ENCODE peak calls at places on chromosomes 13 and 19, in five cellular contexts. M, R, I, G and J are unnamed samples. For H3K4me1, the result is how much of the 10 kb centered on the place peaks cover.

GRCh38 chr13:37656247-37656940 is 57.8 kb upstream of the POSTN start:
- DNase-seq in M (no peak), R (no peak), I (no peak), G (peak), J (no peak)

GRCh38 chr19:41869374-41869955 is 7.6 kb upstream of the CD79A start:
- DNase-seq in M (no peak), R (no peak), I (no peak), G (no peak), J (no peak)

GRCh38 chr13:50650478-50650877 is 193.0 kb downstream of the DLEU7 start:
- DNase-seq in M (no peak), R (no peak), I (no peak), G (no peak), J (no peak)

GRCh38 chr13:49308104-49308875 is 60.6 kb downstream of the CDADC1 start:
- DNase-seq in M (peak), R (peak), I (peak), G (no peak), J (peak)

GRCh38 chr19:2528543-2529173 is 52.7 kb downstream of the GADD45B start:
- DNase-seq in M (no peak), R (no peak), I (no peak), G (no peak), J (no peak)

GRCh38 chr13:91498298-91498697 is 99.9 kb downstream of the GPC5 start:
- DNase-seq in M (no peak), R (no peak), I (no peak), G (no peak), J (no peak)

GRCh38 chr13:71606818-71607217 is 260.2 kb downstream of the DACH1 start:
- DNase-seq in M (no peak), R (no peak), I (no peak), G (no peak), J (no peak)

GRCh38 chr19:45321848-45322247 is 827 bp downstream of the CKM start:
- DNase-seq in M (no peak), R (peak), I (no peak), G (no peak), J (no peak)

GRCh38 chr19:42324655-42325307 is 654 bp upstream of the MEGF8 start:
- DNase-seq in M (no peak), R (no peak), I (no peak), G (no peak), J (no peak)

GRCh38 chr13:44487989-44488388 is 88.1 kb downstream of the TSC22D1 start:
- DNase-seq in M (no peak), R (no peak), I (no peak), G (no peak), J (no peak)

GRCh38 chr19:28553005-28553404 is 659.9 kb downstream of the UQCRFS1 start:
- DNase-seq in M (no peak), R (no peak), I (no peak), G (no peak), J (no peak)

GRCh38 chr13:50358221-50358620 is 343.0 kb downstream of the KCNRG start:
- DNase-seq in M (peak), R (no peak), I (no peak), G (no peak), J (no peak)

GRCh38 chr19:53977429-53977990 is 13.9 kb upstream of the CACNG6 start:
- DNase-seq in M (peak), R (peak), I (peak), G (peak), J (peak)

GRCh38 chr19:55702131-55702627 is 27.2 kb downstream of the EPN1 start:
- DNase-seq in M (no peak), R (no peak), I (no peak), G (no peak), J (no peak)

GRCh38 chr19:11137542-11138384 is 17.8 kb downstream of the SPC24 start:
- DNase-seq in M (peak), R (peak), I (peak), G (peak), J (peak)

GRCh38 chr19:13579388-13580060 is 73.2 kb upstream of the CACNA1A start:
- DNase-seq in M (no peak), R (no peak), I (no peak), G (no peak), J (no peak)

GRCh38 chr19:51366050-51366998 is at the start of gene ETFB:
- DNase-seq in M (peak), R (peak), I (peak), G (peak), J (peak)

GRCh38 chr13:31790992-31791391 is 51.7 kb downstream of the RXFP2 start:
- DNase-seq in M (no peak), R (no peak), I (no peak), G (no peak), J (no peak)

GRCh38 chr13:99953138-99953755 is 18.3 kb downstream of the ZIC5 start:
- DNase-seq in M (no peak), R (no peak), I (no peak), G (no peak), J (no peak)

GRCh38 chr13:21458816-21459701 is at the start of gene ZDHHC20:
- DNase-seq in M (peak), R (peak), I (peak), G (peak), J (peak)

GRCh38 chr13:33953203-33953602 is 135.3 kb downstream of the RFC3 start:
- DNase-seq in M (no peak), R (no peak), I (no peak), G (no peak), J (no peak)

GRCh38 chr13:32409561-32410440 is 18.1 kb downstream of the N4BP2L1 start:
- DNase-seq in M (peak), R (peak), I (no peak), G (no peak), J (peak)

GRCh38 chr13:44726777-44727176 is 150.6 kb upstream of the TSC22D1 start:
- DNase-seq in M (no peak), R (no peak), I (no peak), G (no peak), J (no peak)

GRCh38 chr19:6103217-6103644 is 7.1 kb downstream of the RFX2 start:
- DNase-seq in M (peak), R (peak), I (peak), G (no peak), J (peak)

GRCh38 chr13:26951581-26952177 is 191.1 kb upstream of the GPR12 start:
- DNase-seq in M (no peak), R (no peak), I (no peak), G (no peak), J (no peak)

GRCh38 chr13:33380487-33381079 is 95.0 kb upstream of the STARD13 start:
- DNase-seq in M (no peak), R (no peak), I (no peak), G (no peak), J (no peak)

GRCh38 chr13:44818428-44818827 is 170.8 kb downstream of the NUFIP1 start:
- DNase-seq in M (no peak), R (no peak), I (no peak), G (peak), J (no peak)

GRCh38 chr19:11814707-11815050 is 606 bp downstream of the ZNF440 start:
- DNase-seq in M (no peak), R (no peak), I (no peak), G (no peak), J (no peak)

GRCh38 chr13:100088282-100088647 is 628 bp upstream of the PCCA start:
- DNase-seq in M (no peak), R (no peak), I (no peak), G (no peak), J (no peak)

GRCh38 chr19:24098359-24098758 is 11.4 kb downstream of the ZNF254 start:
- DNase-seq in M (no peak), R (no peak), I (no peak), G (no peak), J (no peak)

GRCh38 chr13:106661236-106661635 is 93.3 kb upstream of the ARGLU1 start:
- DNase-seq in M (no peak), R (no peak), I (no peak), G (no peak), J (no peak)

GRCh38 chr13:114031631-114032030 is 57.8 kb upstream of the C13orf46 start:
- DNase-seq in M (no peak), R (peak), I (no peak), G (no peak), J (no peak)
- H3K4me1 ChIP-seq in M (under half), R (under half), I (under half), G (under half), J (under half)

GRCh38 chr13:40582531-40582930 is 83.9 kb downstream of the FOXO1 start:
- DNase-seq in M (no peak), R (no peak), I (no peak), G (no peak), J (no peak)
- H3K4me1 ChIP-seq in M (under half), R (under half), I (half or more), G (under half), J (half or more)

GRCh38 chr19:35251456-35251855 is 2.7 kb downstream of the LSR start:
- DNase-seq in M (no peak), R (no peak), I (no peak), G (no peak), J (no peak)

GRCh38 chr19:35249146-35249847 is 495 bp downstream of the LSR start:
- DNase-seq in M (no peak), R (no peak), I (no peak), G (no peak), J (no peak)

GRCh38 chr19:35248310-35249145 is at the start of gene LSR:
- DNase-seq in M (no peak), R (no peak), I (no peak), G (peak), J (no peak)

GRCh38 chr19:35247526-35248309 is 1.1 kb upstream of the LSR start:
- DNase-seq in M (no peak), R (peak), I (no peak), G (peak), J (no peak)

DNA sequence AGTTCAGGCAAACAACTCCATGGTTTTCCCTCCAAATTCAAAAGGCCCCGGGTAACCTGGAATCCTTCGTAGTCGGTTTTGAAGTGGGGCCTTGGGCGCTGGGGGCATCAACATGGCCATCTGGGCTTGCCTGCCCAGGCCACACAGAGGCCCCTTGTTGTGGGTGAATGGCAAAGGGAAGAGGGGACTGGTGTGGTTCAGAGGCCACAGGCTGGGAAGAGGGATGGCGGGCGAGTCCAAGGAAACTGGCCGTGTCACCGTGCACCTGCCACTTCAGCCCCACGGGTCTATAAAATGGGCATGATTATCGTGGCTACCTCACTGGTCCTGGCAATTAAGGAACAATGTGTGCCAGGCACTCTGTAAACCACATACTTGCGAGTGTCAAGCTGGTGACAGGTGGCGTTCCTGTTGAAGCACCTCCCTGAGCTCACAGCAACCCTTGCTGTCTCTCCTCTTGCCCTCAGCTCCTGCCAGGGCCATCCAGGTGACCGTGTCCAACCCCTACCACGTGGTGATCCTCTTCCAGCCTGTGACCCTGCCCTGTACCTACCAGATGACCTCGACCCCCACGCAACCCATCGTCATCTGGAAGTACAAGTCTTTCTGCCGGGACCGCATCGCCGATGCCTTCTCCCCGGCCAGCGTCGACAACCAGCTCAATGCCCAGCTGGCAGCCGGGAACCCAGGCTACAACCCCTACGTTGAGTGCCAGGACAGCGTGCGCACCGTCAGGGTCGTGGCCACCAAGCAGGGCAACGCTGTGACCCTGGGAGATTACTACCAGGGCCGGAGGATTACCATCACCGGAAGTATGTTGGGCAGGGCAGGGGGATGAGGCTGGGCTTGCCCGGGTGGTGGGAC is 1.3 kb downstream of the LSR start:
- DNase-seq in M (no peak), R (no peak), I (no peak), G (no peak), J (no peak)
- H3K4me1 ChIP-seq in M (under half), R (under half), I (under half), G (under half), J (under half)

GRCh38 chr13:110912651-110913051 is 2.2 kb downstream of the ANKRD10 start:
- DNase-seq in M (peak), R (no peak), I (no peak), G (peak), J (no peak)

GRCh38 chr13:110911880-110912279 is 3.0 kb downstream of the ANKRD10 start:
- DNase-seq in M (no peak), R (no peak), I (no peak), G (no peak), J (no peak)

GRCh38 chr13:110914293-110915056 is 394 bp downstream of the ANKRD10 start:
- DNase-seq in M (peak), R (peak), I (peak), G (peak), J (peak)

GRCh38 chr13:110913911-110914292 is 967 bp downstream of the ANKRD10 start:
- DNase-seq in M (peak), R (no peak), I (no peak), G (no peak), J (no peak)

GRCh38 chr13:110913322-110913721 is 1.5 kb downstream of the ANKRD10 start:
- DNase-seq in M (no peak), R (no peak), I (no peak), G (no peak), J (no peak)
- H3K4me1 ChIP-seq in M (under half), R (under half), I (half or more), G (under half), J (under half)

GRCh38 chr19:1360818-1361461 is 22.8 kb upstream of the NDUFS7 start:
- DNase-seq in M (peak), R (peak), I (no peak), G (no peak), J (peak)
- H3K4me1 ChIP-seq in M (under half), R (under half), I (half or more), G (under half), J (under half)

GRCh38 chr13:23549724-23550123 is 20.5 kb upstream of the TNFRSF19 start:
- DNase-seq in M (no peak), R (no peak), I (no peak), G (no peak), J (no peak)
- H3K4me1 ChIP-seq in M (under half), R (under half), I (under half), G (under half), J (under half)